ENCODE peak calls at places on chromosomes 4 and X, in five cellular contexts. One of them, this sample, is unnamed.

GRCh38 chrX:69618803-69619202 is 2.9 kb downstream of the EDA start:
- DNase-seq in brain microvascular endothelial cell: peak
- DNase-seq in ascending aorta: no peak
- DNase-seq in GM23338: peak
- DNase-seq in lower lobe of right lung: no peak
- DNase-seq in this sample: peak

GRCh38 chr4:174262624-174263444 is 20.6 kb downstream of the FBXO8 start:
- DNase-seq in lower lobe of right lung: no peak
- DNase-seq in brain microvascular endothelial cell: no peak
- DNase-seq in ascending aorta: no peak
- DNase-seq in GM23338: no peak
- DNase-seq in this sample: no peak

GRCh38 chr4:73609688-73610087 is 10.5 kb downstream of the RASSF6 start:
- DNase-seq in ascending aorta: no peak
- DNase-seq in GM23338: no peak
- DNase-seq in brain microvascular endothelial cell: peak
- DNase-seq in lower lobe of right lung: no peak
- DNase-seq in this sample: peak

GRCh38 chr4:54005475-54005874 is 58.9 kb downstream of the CHIC2 start:
- DNase-seq in lower lobe of right lung: no peak
- DNase-seq in brain microvascular endothelial cell: no peak
- DNase-seq in ascending aorta: no peak
- DNase-seq in GM23338: no peak
- DNase-seq in this sample: no peak

GRCh38 chr4:158729716-158730559 is 6.7 kb upstream of the PPID start:
- DNase-seq in ascending aorta: no peak
- DNase-seq in lower lobe of right lung: no peak
- DNase-seq in GM23338: peak
- DNase-seq in brain microvascular endothelial cell: peak
- DNase-seq in this sample: peak

GRCh38 chr4:78779280-78779679 is 3.1 kb downstream of the BMP2K start:
- DNase-seq in ascending aorta: no peak
- DNase-seq in lower lobe of right lung: no peak
- DNase-seq in GM23338: no peak
- DNase-seq in brain microvascular endothelial cell: no peak
- DNase-seq in this sample: peak

GRCh38 chr4:124726269-124726668 is 13.7 kb upstream of the ANKRD50 start:
- DNase-seq in GM23338: no peak
- DNase-seq in ascending aorta: no peak
- DNase-seq in lower lobe of right lung: no peak
- DNase-seq in brain microvascular endothelial cell: no peak
- DNase-seq in this sample: no peak

GRCh38 chr4:38612996-38613395 is 51.0 kb upstream of the KLF3 start:
- DNase-seq in lower lobe of right lung: no peak
- DNase-seq in brain microvascular endothelial cell: no peak
- DNase-seq in GM23338: no peak
- DNase-seq in ascending aorta: no peak
- DNase-seq in this sample: peak

GRCh38 chr4:107578321-107578720 is 141.7 kb downstream of the PAPSS1 start:
- DNase-seq in ascending aorta: no peak
- DNase-seq in GM23338: no peak
- DNase-seq in lower lobe of right lung: no peak
- DNase-seq in brain microvascular endothelial cell: no peak
- DNase-seq in this sample: no peak

GRCh38 chrX:118853596-118853995 is 30.0 kb downstream of the ZCCHC12 start:
- DNase-seq in brain microvascular endothelial cell: no peak
- DNase-seq in GM23338: no peak
- DNase-seq in lower lobe of right lung: no peak
- DNase-seq in ascending aorta: no peak
- DNase-seq in this sample: no peak

GRCh38 chr4:124703154-124703553 is 9.4 kb downstream of the ANKRD50 start:
- DNase-seq in brain microvascular endothelial cell: no peak
- DNase-seq in lower lobe of right lung: no peak
- DNase-seq in GM23338: no peak
- DNase-seq in ascending aorta: no peak
- DNase-seq in this sample: no peak